ENCODE peak calls at places on chromosome 2, in four cellular contexts. M is kidney, Y is right cardiac atrium, Z is spleen. X is an unnamed sample. For H3K4me1, the result is how much of the 10 kb centered on the place peaks cover.

GRCh38 chr2:20212871-20213503 is 11.9 kb downstream of the SDC1 start:
- DNase-seq in Z (no peak), Y (peak), M (peak), X (peak)

GRCh38 chr2:10395893-10396292 is 52.2 kb downstream of the ODC1 start:
- DNase-seq in Y (peak), M (no peak), Z (peak), X (peak)

GRCh38 chr2:56749152-56749752 is 565.5 kb downstream of the CCDC85A start:
- DNase-seq in Y (no peak), M (no peak), Z (no peak), X (no peak)

GRCh38 chr2:104854507-104855173 is 725 bp downstream of the POU3F3 start:
- DNase-seq in M (no peak), Z (no peak), Y (peak), X (no peak)

GRCh38 chr2:143646271-143646670 is 517.1 kb downstream of the ARHGAP15 start:
- DNase-seq in M (no peak), Z (no peak), Y (no peak), X (no peak)

GRCh38 chr2:112582314-112582746 is 2.1 kb upstream of the CHCHD5 start:
- DNase-seq in Z (no peak), Y (no peak), M (no peak), X (no peak)

GRCh38 chr2:30139131-30139870 is 7.5 kb upstream of the YPEL5 start:
- DNase-seq in Z (no peak), Y (no peak), M (no peak), X (no peak)

GRCh38 chr2:145813481-145813880 is 1293.6 kb upstream of the ZEB2 start:
- DNase-seq in M (no peak), Y (no peak), Z (no peak), X (no peak)

GRCh38 chr2:833180-833579 is 117.5 kb upstream of the SNTG2 start:
- DNase-seq in Y (no peak), Z (no peak), M (no peak), X (no peak)

GRCh38 chr2:189050110-189050712 is 76.0 kb downstream of the COL3A1 start:
- DNase-seq in M (no peak), Y (no peak), Z (no peak), X (no peak)

GRCh38 chr2:200081221-200081620 is 125.8 kb downstream of the MAIP1 start:
- DNase-seq in Y (no peak), M (no peak), Z (no peak), X (no peak)

GRCh38 chr2:163401481-163401880 is 334.3 kb downstream of the FIGN start:
- DNase-seq in Z (no peak), Y (no peak), M (no peak), X (no peak)

GRCh38 chr2:97968228-97968627 is 27.5 kb downstream of the TMEM131 start:
- DNase-seq in M (no peak), Y (no peak), Z (no peak), X (no peak)

GRCh38 chr2:101872480-101872879 is 119.3 kb upstream of the IL1R2 start:
- DNase-seq in Z (no peak), M (no peak), Y (no peak), X (no peak)

GRCh38 chr2:127072380-127072779 is 34.6 kb downstream of the BIN1 start:
- DNase-seq in Z (no peak), M (no peak), Y (no peak), X (no peak)

GRCh38 chr2:37375721-37376399 is 31.4 kb downstream of the QPCT start:
- DNase-seq in Y (no peak), Z (no peak), M (no peak), X (no peak)

GRCh38 chr2:40716879-40717278 is 265.0 kb upstream of the SLC8A1 start:
- DNase-seq in M (no peak), Y (no peak), Z (no peak), X (no peak)

GRCh38 chr2:158011055-158011771 is 90.5 kb upstream of the UPP2 start:
- DNase-seq in Z (no peak), Y (no peak), M (no peak), X (no peak)

GRCh38 chr2:71889991-71890684 is 257.5 kb downstream of the CYP26B1 start:
- DNase-seq in Y (no peak), Z (no peak), M (no peak), X (no peak)

GRCh38 chr2:189022002-189022401 is 47.8 kb downstream of the COL3A1 start:
- DNase-seq in Y (no peak), M (no peak), Z (no peak), X (no peak)

GRCh38 chr2:234427081-234428058 is 69.5 kb downstream of the ARL4C start:
- DNase-seq in M (no peak), Z (no peak), Y (no peak), X (no peak)

GRCh38 chr2:164964744-164965143 is 9.4 kb upstream of the SLC38A11 start:
- DNase-seq in M (no peak), Z (no peak), Y (no peak), X (no peak)

GRCh38 chr2:120403676-120404075 is 57.7 kb downstream of the INHBB start:
- DNase-seq in Y (no peak), Z (peak), M (no peak), X (no peak)

GRCh38 chr2:50591642-50592041 is 440.3 kb downstream of the NRXN1 start:
- DNase-seq in Z (no peak), M (no peak), Y (peak), X (no peak)

GRCh38 chr2:120243211-120243610 is 9.4 kb upstream of the RALB start:
- DNase-seq in M (no peak), Z (peak), Y (no peak), X (no peak)

GRCh38 chr2:37506407-37507068 is 162.1 kb downstream of the QPCT start:
- DNase-seq in M (no peak), Y (no peak), Z (no peak), X (no peak)

GRCh38 chr2:70328921-70329561 is 27.2 kb upstream of the FAM136A start:
- DNase-seq in Y (no peak), Z (no peak), M (peak), X (peak)

DNA sequence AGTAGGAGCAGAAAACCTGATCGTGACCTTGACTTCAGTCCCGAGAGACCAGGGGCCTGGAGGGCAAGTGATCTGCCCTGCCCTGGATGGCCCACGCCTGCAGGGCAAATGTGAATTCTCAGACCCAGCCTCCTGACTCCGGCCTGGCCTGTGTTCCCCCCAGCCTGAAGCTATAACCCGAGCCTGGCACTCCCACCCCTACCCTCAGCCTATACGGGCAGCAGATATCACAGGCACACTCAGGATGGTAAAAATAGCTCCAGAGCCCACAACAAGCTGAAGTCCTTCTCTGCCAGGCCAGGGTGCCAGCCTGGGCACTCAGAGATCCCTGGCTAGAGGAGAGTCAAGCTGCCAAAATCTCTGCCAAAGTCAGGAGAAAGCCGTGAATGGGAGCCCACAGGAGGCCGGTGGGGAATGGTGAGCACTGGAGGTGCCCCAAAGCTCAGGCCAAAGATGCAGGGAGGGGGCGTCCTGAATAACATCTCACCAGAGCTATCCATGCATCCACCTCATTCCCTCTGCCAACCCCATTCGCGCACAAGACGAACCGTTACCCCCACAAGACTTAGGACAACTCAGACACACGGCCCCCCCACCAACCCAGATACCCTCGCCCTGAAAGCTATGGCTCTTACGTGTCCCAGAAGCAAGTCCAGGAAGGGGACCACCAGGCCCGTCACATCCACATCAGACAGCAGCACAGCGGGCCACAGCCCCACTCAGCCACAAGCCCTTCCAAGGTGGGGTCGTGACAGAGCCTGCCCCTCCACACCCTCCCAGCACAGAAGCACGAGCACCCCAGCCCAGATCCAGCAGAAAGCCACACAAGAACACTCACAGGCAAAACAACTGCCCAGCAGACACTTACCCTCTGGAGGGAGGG is 144.9 kb downstream of the TNS1 start:
- DNase-seq in Z (peak), M (no peak), Y (peak), X (no peak)
- H3K4me1 ChIP-seq in Z (under half), M (under half), Y (under half), X (half or more)

DNA sequence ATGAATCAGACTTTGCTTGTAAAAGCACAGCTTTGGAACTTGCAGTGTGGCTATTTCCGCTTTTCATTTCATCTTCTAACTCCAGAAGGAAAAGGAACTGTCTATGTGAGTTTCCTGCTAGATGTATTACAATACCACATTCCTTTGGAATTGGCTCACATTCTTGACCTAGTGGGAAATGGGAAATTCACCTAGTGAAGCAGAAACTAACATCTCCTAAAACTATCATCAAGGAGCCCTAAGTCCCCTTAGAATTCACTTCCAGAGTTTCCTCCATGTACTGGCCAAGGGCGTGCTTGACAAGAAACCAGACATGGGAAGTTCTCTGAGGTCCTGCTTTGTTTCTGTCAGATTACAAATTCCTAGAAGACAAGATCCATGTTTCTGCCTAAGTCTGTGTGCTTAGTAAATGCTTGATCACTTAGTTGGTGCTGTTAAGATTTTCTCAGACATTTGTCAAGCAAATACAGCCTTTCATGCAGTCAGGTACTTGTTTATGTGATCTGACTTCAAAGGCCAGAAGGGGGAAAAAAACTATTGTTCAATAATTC is 275.7 kb upstream of the FN1 start:
- DNase-seq in Z (no peak), M (no peak), Y (no peak), X (no peak)
- H3K4me1 ChIP-seq in Z (under half), M (under half), Y (under half), X (under half)

DNA sequence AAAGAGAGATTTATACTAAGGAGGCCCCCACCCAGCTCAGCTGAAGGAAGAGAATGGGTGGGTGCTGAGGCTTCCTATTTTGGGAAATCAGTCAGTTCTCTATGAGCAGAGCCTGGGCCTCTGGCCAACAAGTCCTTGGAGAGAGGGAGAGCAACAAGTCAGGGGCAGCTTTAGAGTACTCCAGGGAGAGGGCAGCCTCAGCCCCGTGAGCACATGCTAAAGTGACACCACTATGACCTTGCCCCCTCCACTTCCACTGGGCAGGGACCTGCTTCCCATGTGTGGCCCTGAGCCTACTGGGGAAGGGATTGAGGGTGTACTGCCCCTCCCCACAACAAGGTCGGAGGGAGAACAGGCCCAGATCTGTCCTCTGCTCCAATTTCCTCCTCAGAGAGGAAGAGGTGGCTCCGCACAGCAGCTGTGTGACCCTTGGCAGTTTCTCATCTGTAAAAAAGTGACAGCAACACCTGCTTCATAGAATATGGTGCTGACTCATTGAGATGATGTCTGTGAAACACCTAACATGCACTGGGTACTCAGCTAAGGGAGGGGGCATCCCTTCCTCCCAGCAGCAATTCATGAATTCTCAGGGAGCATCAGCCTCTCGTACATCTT is 72.9 kb downstream of the CLHC1 start:
- DNase-seq in Z (peak), M (peak), Y (peak), X (peak)
- H3K4me1 ChIP-seq in Z (half or more), M (under half), Y (under half), X (half or more)

DNA sequence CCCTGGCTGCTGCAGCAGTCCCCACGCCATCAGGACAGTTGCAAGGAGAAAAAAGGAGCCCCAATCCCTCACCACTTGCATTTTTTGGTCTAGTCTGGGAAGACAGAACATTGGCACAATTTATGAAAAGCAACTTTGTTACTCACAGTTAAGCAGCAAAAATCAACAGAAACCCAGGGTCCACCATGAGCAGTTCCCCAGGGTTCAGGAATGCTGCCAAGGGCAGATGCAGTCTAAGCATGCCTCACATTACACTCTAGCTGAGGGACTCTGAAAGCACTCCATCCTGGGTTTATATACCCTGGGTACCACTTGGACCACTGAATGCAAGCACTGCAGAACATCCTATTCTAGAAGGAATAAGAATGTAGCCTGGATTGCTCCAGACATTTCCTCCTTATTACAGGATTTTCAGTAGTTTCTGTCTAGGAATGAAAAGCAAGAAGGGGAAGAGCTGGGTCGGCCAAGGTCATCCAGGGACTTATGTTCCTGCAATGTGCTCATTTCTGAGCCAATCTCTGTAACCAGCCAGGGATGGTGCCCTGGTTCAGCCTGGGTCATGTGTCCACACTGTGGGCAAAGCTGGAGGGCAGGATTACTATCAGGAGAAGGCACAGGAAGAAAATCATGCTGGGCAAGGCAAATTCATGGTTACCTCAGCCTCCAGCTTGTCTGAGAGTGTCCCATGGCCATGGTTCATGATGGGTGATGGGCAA is 19.5 kb upstream of the TMEM163 start:
- DNase-seq in M (no peak), Z (no peak), Y (no peak), X (no peak)
- H3K4me1 ChIP-seq in M (under half), Z (under half), Y (under half), X (under half)

DNA sequence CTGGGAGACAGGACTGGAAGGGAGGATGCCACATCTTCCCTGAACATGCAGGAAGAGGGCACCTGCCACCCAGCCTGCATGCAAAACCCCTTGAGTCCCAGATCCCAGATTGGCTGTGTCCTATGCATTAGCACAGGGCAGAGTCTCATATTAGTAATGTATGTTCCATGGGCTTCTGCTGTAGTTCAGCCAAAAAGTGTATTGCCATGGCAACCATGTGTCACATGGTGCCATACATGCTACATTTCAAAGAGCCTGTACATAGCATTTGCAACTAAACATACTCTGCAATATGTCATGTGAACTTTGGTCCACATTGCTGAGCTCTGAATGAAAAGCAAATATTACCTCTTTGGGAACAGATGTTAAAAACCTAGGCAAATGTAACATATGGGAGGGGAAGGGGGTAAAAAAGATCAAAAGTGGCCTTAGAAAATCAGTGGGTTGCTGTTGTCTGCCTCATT is 78.4 kb downstream of the DPP4 start:
- DNase-seq in M (no peak), Z (no peak), Y (no peak), X (no peak)
- H3K4me1 ChIP-seq in M (under half), Z (under half), Y (under half), X (under half)

GRCh38 chr2:201932511-201932910 is 101.1 kb upstream of the FZD7 start:
- DNase-seq in Z (no peak), Y (no peak), M (no peak), X (no peak)
- H3K4me1 ChIP-seq in Z (under half), Y (under half), M (under half), X (under half)

X was measured in lower lobe of right lung.